ENCODE peak calls at places on chromosome 6, in ten cellular contexts. P is HT1080; J is stimulated activated naive B cell treated with anti-CD40 and anti-IgM and Interleukin-4, amounts not matched to agents 10 μg/mL and 1 μg/mL and 100 μg/mL, for 72 hours; A is non-pigmented ciliary epithelial cell; H is stimulated activated CD4-positive, alpha-beta T cell treated with anti-CD3 and anti-CD28 coated beads, TNF-alpha, amount 100 ng/mL, for 1 hour; L is left cardiac atrium; E is A549; F is foreskin melanocyte; Q is GDM1; C is A172. G is an unnamed sample.

GRCh38 chr6:150638765-150639164 is 39.1 kb downstream of the PLEKHG1 start:
- DNase-seq in L (no peak), F (no peak), A (no peak), Q (no peak), C (peak), H (no peak), E (no peak), J (no peak), P (no peak), G (no peak)

GRCh38 chr6:142155895-142156757 is 9.1 kb downstream of the VTA1 start:
- DNase-seq in F (peak), E (peak), L (no peak), P (no peak), A (no peak), J (no peak), Q (no peak), C (peak), H (no peak), G (no peak)

GRCh38 chr6:110590821-110591351 is 114.5 kb upstream of the SLC22A16 start:
- DNase-seq in A (peak), J (no peak), F (no peak), H (no peak), P (peak), Q (no peak), L (no peak), C (no peak), E (no peak), G (no peak)

GRCh38 chr6:127851197-127851596 is 49.7 kb downstream of the THEMIS start:
- DNase-seq in P (no peak), L (no peak), A (peak), H (no peak), E (no peak), F (no peak), Q (no peak), C (no peak), J (no peak), G (no peak)

GRCh38 chr6:89268776-89269175 is 46.3 kb downstream of the GABRR2 start:
- DNase-seq in A (no peak), C (peak), P (peak), E (no peak), Q (no peak), J (no peak), L (no peak), F (no peak), H (no peak), G (no peak)

GRCh38 chr6:40930555-40930954 is 108.5 kb downstream of the UNC5CL start:
- DNase-seq in P (peak), E (no peak), A (no peak), F (no peak), L (peak), J (no peak), Q (no peak), H (no peak), C (no peak), G (no peak)

GRCh38 chr6:159512571-159512970 is 180.5 kb downstream of the SOD2 start:
- DNase-seq in H (no peak), E (no peak), Q (no peak), J (no peak), A (no peak), P (no peak), L (no peak), F (no peak), C (no peak), G (no peak)

GRCh38 chr6:150191809-150192208 is 49.0 kb downstream of the PPP1R14C start:
- DNase-seq in E (no peak), F (no peak), P (no peak), A (no peak), J (no peak), Q (no peak), L (no peak), H (no peak), C (peak), G (no peak)

GRCh38 chr6:130955755-130956154 is 107.3 kb downstream of the EPB41L2 start:
- DNase-seq in F (no peak), H (no peak), E (no peak), J (no peak), P (no peak), Q (no peak), A (no peak), C (peak), L (no peak), G (no peak)

GRCh38 chr6:3122823-3123182 is 4.3 kb downstream of the BPHL start:
- DNase-seq in E (no peak), Q (no peak), F (no peak), L (no peak), P (no peak), J (no peak), C (no peak), H (no peak), A (no peak), G (no peak)

GRCh38 chr6:67933278-67933677 is 701.8 kb upstream of the ADGRB3 start:
- DNase-seq in C (no peak), E (no peak), H (no peak), P (no peak), Q (no peak), J (no peak), F (no peak), A (no peak), L (no peak), G (no peak)

GRCh38 chr6:157481865-157482249 is 100.9 kb downstream of the ZDHHC14 start:
- DNase-seq in L (no peak), P (no peak), F (no peak), A (no peak), J (no peak), C (no peak), E (no peak), H (no peak), Q (no peak), G (no peak)

GRCh38 chr6:44105993-44106740 is 21.1 kb downstream of the MRPL14 start:
- DNase-seq in C (no peak), L (no peak), Q (no peak), J (no peak), H (no peak), A (no peak), E (no peak), F (no peak), P (no peak), G (no peak)

GRCh38 chr6:129525055-129525454 is 184.9 kb downstream of the ARHGAP18 start:
- DNase-seq in H (no peak), P (peak), Q (no peak), E (no peak), J (no peak), L (no peak), F (no peak), A (no peak), C (no peak), G (no peak)

GRCh38 chr6:31383149-31383548 is 20.2 kb upstream of the MICA start:
- DNase-seq in P (peak), H (no peak), J (no peak), E (no peak), C (peak), A (no peak), F (no peak), L (no peak), Q (no peak), G (no peak)

GRCh38 chr6:5175195-5175594 is 85.6 kb downstream of the LYRM4 start:
- DNase-seq in P (no peak), J (no peak), H (no peak), C (no peak), F (peak), Q (no peak), L (no peak), A (no peak), E (no peak), G (no peak)

G was measured in AG04450.